ENCODE peak calls at places on chromosome 20, in nine cellular contexts. S, G, Y, B, E, A, Z, Q and P are unnamed samples.
A peak's percentile ranks its signal among the peaks of the same experiment; 100 is the strongest.

GRCh38 chr20:43839793-43840199 is 74.9 kb upstream of the TOX2 start:
- DNase-seq in G (peak; percentile 1), Y (no peak), E (no peak), A (no peak), Z (no peak), B (no peak), S (no peak), Q (no peak), P (no peak)

GRCh38 chr20:24917797-24918578 is 31.1 kb upstream of the CST7 start:
- DNase-seq in B (peak; percentile 76), S (peak; percentile 32), E (peak; percentile 80), Q (peak; percentile 72), Z (peak; percentile 45), A (no peak), Y (peak; percentile 80), G (peak; percentile 88), P (peak; percentile 65)

GRCh38 chr20:59222982-59223610 is 59.5 kb downstream of the ZNF831 start:
- DNase-seq in S (no peak), Y (peak; percentile 18), G (no peak), A (no peak), Q (no peak), Z (no peak), E (no peak), B (no peak), P (peak; percentile 52)

GRCh38 chr20:47540443-47541354 is 39.0 kb downstream of the NCOA3 start:
- DNase-seq in S (no peak), E (no peak), Y (peak; percentile 40), B (no peak), Q (peak; percentile 47), G (no peak), Z (no peak), A (no peak), P (peak; percentile 59)

GRCh38 chr20:62832212-62832922 is 15.5 kb downstream of the COL9A3 start:
- DNase-seq in A (no peak), Z (no peak), Q (no peak), B (no peak), S (no peak), Y (no peak), E (peak; percentile 67), G (peak; percentile 54), P (no peak)

GRCh38 chr20:389220-389619 is 8.7 kb downstream of the TRIB3 start:
- DNase-seq in B (no peak), Z (no peak), E (no peak), Y (no peak), G (no peak), Q (no peak), A (no peak), S (no peak), P (no peak)

GRCh38 chr20:57664924-57665588 is 44.8 kb downstream of the PMEPA1 start:
- DNase-seq in G (no peak), E (no peak), Z (no peak), Q (no peak), S (no peak), B (peak; percentile 27), A (no peak), Y (no peak), P (no peak)

GRCh38 chr20:6583134-6583738 is 184.2 kb upstream of the BMP2 start:
- DNase-seq in A (no peak), Y (peak; percentile 37), G (no peak), Z (no peak), E (peak; percentile 48), S (no peak), B (no peak), Q (peak; percentile 70), P (no peak)

GRCh38 chr20:25286917-25287316 is 39.0 kb downstream of the PYGB start:
- DNase-seq in E (no peak), A (no peak), Q (no peak), Y (no peak), G (no peak), B (peak; percentile 42), Z (no peak), S (no peak), P (no peak)

GRCh38 chr20:4457566-4458543 is 263.9 kb upstream of the PRND start:
- DNase-seq in G (no peak), Z (no peak), E (no peak), Y (no peak), S (no peak), A (no peak), B (no peak), Q (no peak), P (no peak)

GRCh38 chr20:35831029-35831428 is 59.2 kb downstream of the PHF20 start:
- DNase-seq in Q (peak; percentile 51), Y (no peak), E (no peak), B (no peak), G (no peak), Z (no peak), S (no peak), A (no peak), P (no peak)

GRCh38 chr20:63126876-63127699 is 88.8 kb downstream of the YTHDF1 start:
- DNase-seq in B (peak; percentile 35), Q (no peak), E (no peak), G (no peak), Y (no peak), S (no peak), A (no peak), Z (no peak), P (no peak)

GRCh38 chr20:47770931-47771330 is 14.3 kb downstream of the SULF2 start:
- DNase-seq in E (no peak), Z (no peak), S (no peak), G (no peak), Q (peak; percentile 62), Y (no peak), B (no peak), A (no peak), P (no peak)

GRCh38 chr20:37905969-37906613 is 3.2 kb downstream of the VSTM2L start:
- DNase-seq in E (no peak), B (no peak), Q (no peak), G (no peak), Y (no peak), A (no peak), S (no peak), Z (no peak), P (no peak)

GRCh38 chr20:50813101-50813643 is 18.3 kb downstream of the BCAS4 start:
- DNase-seq in E (no peak), G (no peak), A (no peak), Q (no peak), Y (no peak), S (no peak), Z (no peak), B (no peak), P (no peak)

GRCh38 chr20:54208492-54209044 is 681 bp downstream of the PFDN4 start:
- DNase-seq in E (peak; percentile 52), Q (peak; percentile 54), Z (no peak), G (peak; percentile 59), A (no peak), Y (peak; percentile 9), B (no peak), S (no peak), P (peak; percentile 41)

GRCh38 chr20:33042983-33043730 is 10.5 kb upstream of the BPIFB3 start:
- DNase-seq in E (no peak), Y (no peak), S (no peak), G (no peak), Q (no peak), Z (no peak), B (no peak), A (no peak), P (no peak)

GRCh38 chr20:45238139-45238538 is 16.2 kb downstream of the SLPI start:
- DNase-seq in B (no peak), Q (no peak), G (no peak), Z (no peak), S (no peak), Y (no peak), A (no peak), E (no peak), P (no peak)

GRCh38 chr20:40319741-40320499 is 369.1 kb downstream of the MAFB start:
- DNase-seq in B (no peak), S (no peak), Y (no peak), Z (no peak), Q (no peak), G (no peak), A (no peak), E (peak; percentile 86), P (no peak)

GRCh38 chr20:51594206-51594998 is 51.9 kb upstream of the NFATC2 start:
- DNase-seq in G (no peak), S (no peak), Q (no peak), Y (no peak), Z (no peak), B (peak; percentile 80), E (no peak), A (no peak), P (no peak)

GRCh38 chr20:57509665-57510237 is 15.2 kb downstream of the CTCFL start:
- DNase-seq in Y (peak; percentile 68), B (no peak), Q (peak; percentile 38), Z (no peak), E (peak; percentile 18), G (no peak), S (no peak), A (no peak), P (peak; percentile 97)

GRCh38 chr20:4591975-4592315 is 129.8 kb upstream of the PRND start:
- DNase-seq in G (no peak), A (no peak), Q (no peak), Y (no peak), E (no peak), Z (no peak), B (no peak), S (no peak), P (no peak)

GRCh38 chr20:48012401-48012974 is 227.2 kb upstream of the SULF2 start:
- DNase-seq in Y (no peak), E (no peak), G (no peak), Z (no peak), B (no peak), A (no peak), Q (peak; percentile 96), S (no peak), P (no peak)

GRCh38 chr20:64231621-64232550 is 23.7 kb upstream of the PCMTD2 start:
- DNase-seq in Z (no peak), Q (no peak), Y (no peak), B (no peak), S (no peak), E (no peak), A (no peak), G (no peak), P (no peak)

GRCh38 chr20:24701027-24701426 is 231.6 kb downstream of the SYNDIG1 start:
- DNase-seq in Q (no peak), G (no peak), E (no peak), Y (no peak), Z (no peak), S (no peak), A (no peak), B (no peak), P (no peak)

GRCh38 chr20:48600470-48600945 is 227.3 kb downstream of the PREX1 start:
- DNase-seq in Y (no peak), Q (no peak), Z (no peak), B (peak; percentile 30), G (no peak), S (no peak), A (no peak), E (peak; percentile 52), P (no peak)